ENCODE peak calls at places on chromosome 19, in four cellular contexts. W is mesendoderm, T is IMR-90, J is H1. Y is an unnamed sample.

GRCh38 chr19:16366433-16367268 is 42.0 kb downstream of the KLF2 start:
- DNase-seq in W (no peak), T (no peak), J (no peak), Y (no peak)

GRCh38 chr19:24033962-24034342 is 53.0 kb upstream of the ZNF254 start:
- DNase-seq in W (peak; percentile 60), T (peak; percentile 71), J (no peak), Y (no peak)

GRCh38 chr19:3186891-3187661 is 1.3 kb downstream of the NCLN start:
- DNase-seq in W (no peak), T (no peak), J (no peak), Y (no peak)

GRCh38 chr19:29620931-29621351 is 14.9 kb downstream of the POP4 start:
- DNase-seq in W (no peak), T (no peak), J (no peak), Y (no peak)

GRCh38 chr19:39138221-39139211 is 12.9 kb downstream of the PAK4 start:
- DNase-seq in W (no peak), T (no peak), J (no peak), Y (no peak)

GRCh38 chr19:55459950-55460657 is 1.3 kb downstream of the ISOC2 start:
- DNase-seq in W (no peak), T (peak; percentile 31), J (no peak), Y (no peak)

GRCh38 chr19:49950590-49950948 is 10.4 kb downstream of the SIGLEC11 start:
- DNase-seq in W (no peak), T (no peak), J (no peak), Y (no peak)

GRCh38 chr19:6058411-6059201 is 51.7 kb downstream of the RFX2 start:
- DNase-seq in W (no peak), T (no peak), J (no peak), Y (no peak)

GRCh38 chr19:8355631-8356402 is 8.1 kb upstream of the ANGPTL4 start:
- DNase-seq in W (no peak), T (peak; percentile 98), J (no peak), Y (no peak)

GRCh38 chr19:10238172-10238783 is 7.1 kb upstream of the S1PR2 start:
- DNase-seq in W (no peak), T (peak; percentile 91), J (no peak), Y (no peak)

GRCh38 chr19:21463449-21464105 is 41.8 kb upstream of the ZNF429 start:
- DNase-seq in W (peak; percentile 98), T (no peak), J (peak; percentile 81), Y (peak; percentile 95)

GRCh38 chr19:9914001-9914314 is 22.4 kb downstream of the OLFM2 start:
- DNase-seq in W (no peak), T (no peak), J (no peak), Y (peak; percentile 55)

GRCh38 chr19:45200614-45201013 is 22.0 kb downstream of the BLOC1S3 start:
- DNase-seq in W (peak; percentile 75), T (peak; percentile 57), J (peak; percentile 69), Y (peak; percentile 73)

GRCh38 chr19:35346193-35347052 is 1.3 kb upstream of the FFAR1 start:
- DNase-seq in W (no peak), T (no peak), J (peak; percentile 31), Y (peak; percentile 19)

GRCh38 chr19:13574933-13575332 is 68.7 kb upstream of the CACNA1A start:
- DNase-seq in W (peak; percentile 36), T (peak; percentile 39), J (peak; percentile 48), Y (peak; percentile 45)

GRCh38 chr19:52749780-52750179 is 14.9 kb upstream of the ZNF611 start:
- DNase-seq in W (no peak), T (no peak), J (no peak), Y (no peak)

GRCh38 chr19:44303305-44303704 is 1.5 kb downstream of the ZNF235 start:
- DNase-seq in W (peak; percentile 8), T (no peak), J (no peak), Y (no peak)

GRCh38 chr19:55563261-55563690 is 17.4 kb downstream of the ZNF579 start:
- DNase-seq in W (no peak), T (no peak), J (no peak), Y (no peak)

GRCh38 chr19:30112666-30113065 is 170.6 kb downstream of the URI1 start:
- DNase-seq in W (no peak), T (no peak), J (no peak), Y (no peak)

GRCh38 chr19:43574424-43575155 is 737 bp downstream of the XRCC1 start:
- DNase-seq in W (no peak), T (peak; percentile 35), J (no peak), Y (no peak)

GRCh38 chr19:3094638-3095374 is 644 bp downstream of the GNA11 start:
- DNase-seq in W (no peak), T (peak; percentile 17), J (no peak), Y (no peak)

GRCh38 chr19:4059931-4060620 is 6.6 kb downstream of the ZBTB7A start:
- DNase-seq in W (no peak), T (no peak), J (no peak), Y (peak; percentile 32)

GRCh38 chr19:12675377-12675776 is 6.3 kb downstream of the DHPS start:
- DNase-seq in W (no peak), T (no peak), J (no peak), Y (no peak)

GRCh38 chr19:30479231-30479630 is 107.0 kb downstream of the ZNF536 start:
- DNase-seq in W (no peak), T (no peak), J (no peak), Y (no peak)

GRCh38 chr19:294819-295686 is 3.9 kb upstream of the PLPP2 start:
- DNase-seq in W (peak; percentile 55), T (peak; percentile 12), J (peak; percentile 91), Y (peak; percentile 80)

GRCh38 chr19:29855087-29855486 is 43.3 kb downstream of the CCNE1 start:
- DNase-seq in W (peak; percentile 48), T (no peak), J (peak; percentile 44), Y (peak; percentile 50)

GRCh38 chr19:40398417-40399056 is 8.6 kb upstream of the HIPK4 start:
- DNase-seq in W (peak; percentile 89), T (no peak), J (peak; percentile 86), Y (peak; percentile 96)

GRCh38 chr19:294341-294818 is 3.2 kb upstream of the PLPP2 start:
- DNase-seq in W (peak; percentile 69), T (peak; percentile 8), J (peak; percentile 58), Y (peak; percentile 52)

DNA sequence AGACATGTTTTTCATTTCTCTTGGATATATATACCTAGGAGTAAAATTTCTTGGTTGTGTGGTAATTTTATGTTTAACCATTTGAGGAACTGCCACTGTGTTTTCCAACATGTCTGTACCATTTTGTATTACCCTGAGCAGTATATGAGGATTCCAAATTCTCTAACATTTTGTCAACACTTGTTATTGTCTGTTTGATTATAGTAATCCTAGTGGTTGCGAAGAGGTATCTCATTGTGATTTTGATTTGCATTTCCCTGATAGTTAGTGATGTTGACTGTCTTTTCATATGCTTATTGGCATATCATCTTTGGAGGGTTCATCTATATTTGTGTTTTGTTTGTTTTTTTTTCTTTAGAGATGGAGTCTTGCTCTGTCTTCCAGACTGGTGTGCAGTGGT is 21.4 kb downstream of the GARRE1 start:
- DNase-seq in W (no peak), T (no peak), J (no peak), Y (no peak)
- H4K8ac ChIP-seq in W (no peak overlapping the region), T (peak overlapping the region; percentile 86), J (no peak overlapping the region), Y (no peak overlapping the region)

GRCh38 chr19:48646192-48646911 is 365 bp upstream of the CA11 start:
- DNase-seq in W (peak; percentile 97), T (peak; percentile 72), J (peak; percentile 95), Y (peak; percentile 96)
- H2BK120ac ChIP-seq in W (no peak overlapping the region), T (peak overlapping the region; percentile 52), J (no peak overlapping the region), Y (no peak overlapping the region)

GRCh38 chr19:46823049-46823448 is 27.6 kb downstream of the AP2S1 start:
- DNase-seq in W (peak; percentile 77), T (no peak), J (no peak), Y (no peak)

GRCh38 chr19:46828484-46828883 is 22.2 kb downstream of the AP2S1 start:
- DNase-seq in W (no peak), T (peak; percentile 75), J (no peak), Y (no peak)

GRCh38 chr19:46825731-46826055 is 25.0 kb downstream of the AP2S1 start:
- DNase-seq in W (no peak), T (no peak), J (no peak), Y (no peak)

GRCh38 chr19:46821512-46822359 is 28.9 kb downstream of the AP2S1 start:
- DNase-seq in W (no peak), T (no peak), J (no peak), Y (peak; percentile 41)

DNA sequence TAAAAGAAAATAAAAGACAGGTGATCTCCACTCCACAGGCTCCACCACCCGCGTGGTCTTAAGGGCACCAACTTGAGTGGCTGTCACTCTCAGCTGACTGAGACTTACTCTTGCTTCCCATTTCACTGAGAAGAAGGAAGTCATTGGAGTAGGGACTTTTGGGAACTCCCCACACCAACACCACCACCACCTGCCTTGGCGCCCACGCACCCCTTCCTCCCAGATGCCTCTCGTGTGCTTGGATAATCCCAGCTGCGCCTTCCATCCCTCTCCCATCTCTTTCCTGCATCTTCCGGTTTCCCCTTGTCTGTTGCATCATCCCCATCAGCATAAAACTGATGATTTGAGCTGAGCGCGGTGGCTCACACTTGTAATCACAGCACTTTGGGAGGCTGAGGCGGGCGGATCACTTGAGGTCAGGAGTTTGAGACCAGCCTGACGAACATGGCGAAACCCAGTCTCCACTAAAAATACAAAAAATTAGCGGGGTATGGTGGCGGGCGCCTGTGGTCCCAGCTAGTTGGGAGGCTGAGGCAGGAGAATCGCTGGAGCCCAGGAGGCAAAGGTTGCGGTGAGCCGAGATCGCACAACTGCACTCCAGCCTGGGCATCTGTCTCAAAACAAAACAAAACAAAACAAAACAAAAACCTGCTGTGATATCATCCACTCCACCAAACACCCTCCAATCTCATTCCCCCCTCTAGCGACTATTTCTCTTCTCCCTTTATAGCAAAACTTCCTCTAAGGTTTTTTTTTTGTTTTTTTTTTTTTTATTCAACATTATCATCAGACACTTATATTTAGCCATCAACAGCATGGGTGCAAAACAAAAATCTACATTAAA is 25.5 kb downstream of the AP2S1 start:
- DNase-seq in W (no peak), T (no peak), J (no peak), Y (no peak)
- H4K8ac ChIP-seq in W (no peak overlapping the region), T (no peak overlapping the region), J (no peak overlapping the region), Y (no peak overlapping the region)

GRCh38 chr19:53771133-53771532 is 53.0 kb downstream of the NLRP12 start:
- DNase-seq in W (peak; percentile 92), T (no peak), J (no peak), Y (peak; percentile 49)
- H2BK120ac ChIP-seq in W (no peak overlapping the region), T (no peak overlapping the region), J (no peak overlapping the region), Y (no peak overlapping the region)

GRCh38 chr19:33780746-33781145 is 15.9 kb upstream of the KCTD15 start:
- DNase-seq in W (no peak), T (no peak), J (no peak), Y (no peak)
- H4K8ac ChIP-seq in W (no peak overlapping the region), T (no peak overlapping the region), J (no peak overlapping the region), Y (no peak overlapping the region)

DNA sequence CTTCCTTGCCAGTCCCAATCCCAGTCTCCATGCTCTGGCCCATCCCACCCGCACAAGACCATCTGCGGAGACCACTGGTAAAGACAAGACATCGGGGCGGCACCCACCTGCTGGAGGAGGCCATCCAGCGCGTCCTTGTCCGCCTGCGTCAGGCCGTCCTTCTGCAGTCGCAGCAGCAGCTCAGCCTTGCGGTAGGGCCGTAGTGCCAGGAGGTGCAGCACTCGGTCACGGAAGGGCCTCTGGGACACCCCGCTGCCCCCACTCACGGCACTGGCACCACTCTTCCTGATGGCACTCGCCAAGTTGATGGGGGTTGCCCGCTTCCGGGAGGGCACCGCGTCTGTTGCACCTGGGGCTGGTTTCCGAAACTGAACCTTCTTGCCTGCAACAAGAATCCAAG is 23.5 kb upstream of the ISYNA1 start:
- DNase-seq in W (no peak), T (no peak), J (no peak), Y (no peak)
- H2BK120ac ChIP-seq in W (no peak overlapping the region), T (no peak overlapping the region), J (no peak overlapping the region), Y (no peak overlapping the region)

Y was measured in H9.